ENCODE peak calls at places on chromosome 21, in nine cellular contexts. Z, W, X, B, T, R, A, Y and M are unnamed samples.
A peak's percentile ranks its signal among the peaks of the same experiment; 100 is the strongest.

GRCh38 chr21:20789696-20790095 is 208.5 kb upstream of the NCAM2 start:
- DNase-seq in Z (no peak), W (no peak), X (no peak), B (no peak), T (no peak), R (peak; percentile 39), A (no peak), Y (no peak), M (no peak)

GRCh38 chr21:36369064-36369685 is 16.0 kb upstream of the CHAF1B start:
- DNase-seq in Z (no peak), W (no peak), X (no peak), B (no peak), T (no peak), R (no peak), A (no peak), Y (no peak), M (no peak)

GRCh38 chr21:40179167-40179566 is 311.9 kb downstream of the PCP4 start:
- DNase-seq in Z (no peak), W (peak; percentile 65), X (no peak), B (no peak), T (no peak), R (no peak), A (no peak), Y (no peak), M (no peak)

GRCh38 chr21:17585875-17586450 is 26.7 kb downstream of the BTG3 start:
- DNase-seq in Z (no peak), W (peak; percentile 22), X (peak; percentile 53), B (peak; percentile 62), T (peak; percentile 38), R (peak; percentile 79), A (peak; percentile 56), Y (no peak), M (peak; percentile 24)

GRCh38 chr21:14560139-14560538 is 14.0 kb upstream of the SAMSN1 start:
- DNase-seq in Z (no peak), W (no peak), X (no peak), B (no peak), T (no peak), R (no peak), A (no peak), Y (no peak), M (no peak)

GRCh38 chr21:33024278-33025103 is 1.2 kb upstream of the OLIG2 start:
- DNase-seq in Z (no peak), W (no peak), X (no peak), B (no peak), T (peak; percentile 36), R (no peak), A (no peak), Y (no peak), M (no peak)

GRCh38 chr21:37136261-37136660 is 63.2 kb downstream of the TTC3 start:
- DNase-seq in Z (no peak), W (no peak), X (no peak), B (no peak), T (no peak), R (no peak), A (no peak), Y (no peak), M (no peak)

GRCh38 chr21:34707876-34708325 is 39.1 kb downstream of the CLIC6 start:
- DNase-seq in Z (peak; percentile 66), W (no peak), X (no peak), B (no peak), T (no peak), R (no peak), A (no peak), Y (no peak), M (no peak)

GRCh38 chr21:39084979-39085729 is 98.1 kb downstream of the PSMG1 start:
- DNase-seq in Z (no peak), W (no peak), X (peak; percentile 66), B (no peak), T (no peak), R (no peak), A (no peak), Y (no peak), M (no peak)

GRCh38 chr21:15222711-15223110 is 157.9 kb upstream of the NRIP1 start:
- DNase-seq in Z (no peak), W (no peak), X (no peak), B (no peak), T (no peak), R (peak; percentile 38), A (no peak), Y (no peak), M (peak; percentile 35)

GRCh38 chr21:36706951-36707762 is 8.2 kb downstream of the SIM2 start:
- DNase-seq in Z (no peak), W (no peak), X (no peak), B (peak; percentile 37), T (peak; percentile 77), R (peak; percentile 34), A (no peak), Y (no peak), M (no peak)

GRCh38 chr21:46459024-46459355 is 299 bp downstream of the DIP2A start:
- DNase-seq in Z (no peak), W (no peak), X (no peak), B (no peak), T (no peak), R (no peak), A (no peak), Y (no peak), M (no peak)
- TF ChIP-seq CTCF in Z (no peak), W (no peak), X (no peak), B (no peak), T (no peak), R (no peak), A (no peak), Y (no peak), M (no peak)

DNA sequence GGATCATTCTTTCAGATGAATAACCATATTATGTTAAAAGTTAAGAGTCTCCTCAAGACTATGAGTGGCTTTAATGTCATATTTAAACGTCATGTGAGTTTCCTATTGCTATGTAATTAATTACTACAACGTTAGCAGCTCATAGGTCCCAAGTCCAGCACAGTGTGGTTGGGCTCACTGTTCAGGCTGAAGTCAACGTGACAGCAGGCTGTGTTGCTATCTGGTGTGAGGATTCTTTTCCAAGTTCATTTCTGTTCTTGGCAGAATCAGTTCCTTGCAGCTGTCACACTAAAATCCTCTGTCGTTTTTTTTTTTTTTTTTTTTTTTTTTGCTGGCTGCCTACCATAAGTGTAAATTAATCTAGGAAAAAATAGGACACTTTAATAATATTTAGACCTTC is 893.4 kb downstream of the LTN1 start:
- DNase-seq in Z (no peak), W (peak; percentile 25), X (peak; percentile 54), B (peak; percentile 10), T (no peak), R (peak; percentile 80), A (no peak), Y (no peak), M (no peak)
- H3K27ac ChIP-seq in Z (no peak overlapping the region), W (no peak overlapping the region), X (peak overlapping the region; percentile 22), B (no peak overlapping the region), T (no peak overlapping the region), R (no peak overlapping the region), A (no peak overlapping the region), Y (no peak overlapping the region), M (no peak overlapping the region)

DNA sequence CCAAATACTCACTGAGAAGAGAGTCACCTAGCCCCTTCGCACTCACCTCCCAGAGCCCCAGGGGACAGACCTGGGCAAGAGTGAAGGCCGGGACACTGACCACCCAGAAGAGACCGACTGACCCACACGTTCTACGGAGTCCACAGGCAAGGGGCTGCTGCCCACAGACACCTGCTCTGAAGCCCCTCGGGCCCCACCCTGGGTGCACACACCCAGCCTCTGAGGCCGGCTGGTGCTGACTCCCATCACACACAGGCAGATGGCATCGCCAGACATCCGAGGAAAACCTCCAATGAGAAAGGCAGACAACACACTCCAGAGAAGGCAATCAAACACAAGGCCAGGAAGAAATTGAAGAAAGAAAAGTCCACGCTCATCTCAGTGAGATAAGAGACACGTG is 22.1 kb downstream of the WDR4 start:
- DNase-seq in Z (no peak), W (no peak), X (no peak), B (no peak), T (no peak), R (no peak), A (no peak), Y (no peak), M (no peak)
- H2AFZ ChIP-seq in Z (no peak overlapping the region), W (no peak overlapping the region), X (no peak overlapping the region), B (no peak overlapping the region), T (no peak overlapping the region), R (no peak overlapping the region), A (no peak overlapping the region), Y (no peak overlapping the region), M (no peak overlapping the region)

GRCh38 chr21:25639167-25639921 is at the start of gene JAM2:
- DNase-seq in Z (no peak), W (peak; percentile 17), X (peak; percentile 52), B (peak; percentile 29), T (peak; percentile 75), R (peak; percentile 36), A (no peak), Y (no peak), M (no peak)
- TF ChIP-seq CTCF in Z (peak; percentile 58), W (no peak), X (peak; percentile 55), B (peak; percentile 29), T (peak; percentile 52), R (peak; percentile 46), A (peak; percentile 58), Y (peak; percentile 29), M (no peak)

DNA sequence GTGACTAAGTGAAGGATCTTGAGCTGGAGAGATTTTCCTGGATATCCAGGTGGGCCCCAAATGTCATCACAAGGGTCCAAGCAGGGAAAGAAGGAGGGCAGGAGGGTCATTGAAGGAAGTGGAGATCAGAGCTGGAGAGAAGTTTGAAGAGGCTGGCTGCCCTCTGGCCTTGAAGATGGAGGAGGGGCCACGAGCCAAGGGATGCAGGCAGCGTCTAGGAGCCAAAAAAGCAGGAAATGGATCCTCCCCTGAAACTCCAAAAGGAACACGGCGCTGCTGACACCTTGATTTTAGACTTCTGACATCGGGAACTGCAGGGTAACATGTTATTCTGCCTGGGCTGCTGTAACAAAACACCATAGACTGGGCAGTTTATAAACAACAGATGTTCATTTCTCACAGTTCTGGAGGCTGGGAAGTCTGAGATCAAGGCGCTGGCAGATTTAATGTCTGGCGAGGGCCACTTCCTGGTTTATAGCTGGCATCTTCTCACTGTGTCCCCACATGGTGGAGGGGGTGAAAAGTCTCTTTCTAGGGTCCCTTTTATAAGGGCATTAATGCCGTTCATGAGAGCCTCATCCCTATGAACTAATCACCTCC is 28.8 kb upstream of the ZBTB21 start:
- DNase-seq in Z (no peak), W (peak; percentile 40), X (no peak), B (peak; percentile 87), T (no peak), R (peak; percentile 90), A (no peak), Y (no peak), M (no peak)
- H3K27ac ChIP-seq in Z (no peak overlapping the region), W (peak overlapping the region; percentile 99), X (peak overlapping the region; percentile 92), B (peak overlapping the region; percentile 96), T (no peak overlapping the region), R (peak overlapping the region; percentile 98), A (no peak overlapping the region), Y (peak overlapping the region; percentile 74), M (peak overlapping the region; percentile 76)

DNA sequence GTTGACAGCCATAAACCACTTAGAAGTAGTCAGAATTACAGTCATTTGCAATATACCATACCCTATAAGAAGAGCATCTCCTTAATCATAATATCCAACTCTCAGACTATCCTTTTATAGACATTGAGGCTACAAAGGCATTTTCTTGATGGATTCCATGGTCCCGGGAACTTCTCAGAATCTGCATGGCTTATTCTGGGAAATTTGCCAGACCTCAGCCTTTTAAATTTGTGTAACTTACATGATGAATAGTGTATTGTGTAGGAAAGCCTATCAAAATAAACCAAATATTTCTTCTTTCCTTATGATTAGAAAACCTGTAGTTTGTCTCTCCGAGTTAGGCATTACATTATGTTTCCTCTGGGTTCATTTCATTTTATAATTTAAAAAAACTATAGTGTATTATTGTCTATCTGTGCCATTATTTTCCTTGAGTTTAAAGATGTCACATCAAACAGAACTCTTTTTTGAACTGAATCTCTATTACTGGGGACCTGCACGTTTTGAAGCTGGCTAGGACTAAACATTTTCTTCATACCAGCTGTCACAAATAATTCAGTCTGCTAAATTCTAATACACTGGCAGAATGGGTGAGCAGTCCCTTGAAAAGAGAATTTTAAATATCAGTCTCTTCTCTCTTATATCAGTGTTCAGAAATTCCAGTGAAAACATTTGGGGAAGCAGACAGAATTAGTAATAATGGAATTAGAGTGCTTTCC is 102.9 kb downstream of the GABPA start:
- DNase-seq in Z (no peak), W (peak; percentile 92), X (peak; percentile 50), B (peak; percentile 89), T (no peak), R (peak; percentile 90), A (peak; percentile 26), Y (no peak), M (peak; percentile 84)
- H2AFZ ChIP-seq in Z (no peak overlapping the region), W (no peak overlapping the region), X (no peak overlapping the region), B (no peak overlapping the region), T (no peak overlapping the region), R (no peak overlapping the region), A (no peak overlapping the region), Y (no peak overlapping the region), M (no peak overlapping the region)